ENCODE peak calls at places on chromosomes 16 and 17, in five cellular contexts. One of them, this sample, is unnamed.

GRCh38 chr17:42112552-42113176 is at the start of gene DHX58:
- DNase-seq in H54: peak
- DNase-seq in T follicular helper cell: peak
- DNase-seq in activated CD8-positive, alpha-beta T cell treated with anti-CD3 and anti-CD28 coated beads, Interleukin-2, amount 10 ng/mL, durations not matched to agents 7 days and 5 days: peak
- DNase-seq in activated effector memory CD4-positive, alpha-beta T cell treated with anti-CD3 and anti-CD28 coated beads, Interleukin-2, amount 50 U/mL, for 16 hours: peak
- DNase-seq in this sample: peak

GRCh38 chr17:68460715-68461114 is 3.4 kb upstream of the WIPI1 start:
- DNase-seq in H54: no peak
- DNase-seq in T follicular helper cell: no peak
- DNase-seq in activated CD8-positive, alpha-beta T cell treated with anti-CD3 and anti-CD28 coated beads, Interleukin-2, amount 10 ng/mL, durations not matched to agents 7 days and 5 days: peak
- DNase-seq in activated effector memory CD4-positive, alpha-beta T cell treated with anti-CD3 and anti-CD28 coated beads, Interleukin-2, amount 50 U/mL, for 16 hours: no peak
- DNase-seq in this sample: peak

GRCh38 chr16:31202402-31203385 is at the start of gene PYCARD:
- DNase-seq in H54: no peak
- DNase-seq in T follicular helper cell: no peak
- DNase-seq in activated CD8-positive, alpha-beta T cell treated with anti-CD3 and anti-CD28 coated beads, Interleukin-2, amount 10 ng/mL, durations not matched to agents 7 days and 5 days: peak
- DNase-seq in activated effector memory CD4-positive, alpha-beta T cell treated with anti-CD3 and anti-CD28 coated beads, Interleukin-2, amount 50 U/mL, for 16 hours: peak
- DNase-seq in this sample: no peak

GRCh38 chr17:48546924-48547838 is 2.3 kb upstream of the HOXB2 start:
- DNase-seq in H54: no peak
- DNase-seq in T follicular helper cell: no peak
- DNase-seq in activated CD8-positive, alpha-beta T cell treated with anti-CD3 and anti-CD28 coated beads, Interleukin-2, amount 10 ng/mL, durations not matched to agents 7 days and 5 days: no peak
- DNase-seq in activated effector memory CD4-positive, alpha-beta T cell treated with anti-CD3 and anti-CD28 coated beads, Interleukin-2, amount 50 U/mL, for 16 hours: no peak
- DNase-seq in this sample: no peak

GRCh38 chr16:24761526-24761925 is 32.1 kb downstream of the TNRC6A start:
- DNase-seq in H54: no peak
- DNase-seq in T follicular helper cell: no peak
- DNase-seq in activated CD8-positive, alpha-beta T cell treated with anti-CD3 and anti-CD28 coated beads, Interleukin-2, amount 10 ng/mL, durations not matched to agents 7 days and 5 days: no peak
- DNase-seq in activated effector memory CD4-positive, alpha-beta T cell treated with anti-CD3 and anti-CD28 coated beads, Interleukin-2, amount 50 U/mL, for 16 hours: no peak
- DNase-seq in this sample: no peak

GRCh38 chr16:68802190-68802589 is 41.1 kb upstream of the TANGO6 start:
- DNase-seq in H54: no peak
- DNase-seq in T follicular helper cell: no peak
- DNase-seq in activated CD8-positive, alpha-beta T cell treated with anti-CD3 and anti-CD28 coated beads, Interleukin-2, amount 10 ng/mL, durations not matched to agents 7 days and 5 days: no peak
- DNase-seq in activated effector memory CD4-positive, alpha-beta T cell treated with anti-CD3 and anti-CD28 coated beads, Interleukin-2, amount 50 U/mL, for 16 hours: no peak
- DNase-seq in this sample: no peak

GRCh38 chr16:68200120-68200783 is 35.7 kb downstream of the ESRP2 start:
- DNase-seq in H54: no peak
- DNase-seq in T follicular helper cell: no peak
- DNase-seq in activated CD8-positive, alpha-beta T cell treated with anti-CD3 and anti-CD28 coated beads, Interleukin-2, amount 10 ng/mL, durations not matched to agents 7 days and 5 days: no peak
- DNase-seq in activated effector memory CD4-positive, alpha-beta T cell treated with anti-CD3 and anti-CD28 coated beads, Interleukin-2, amount 50 U/mL, for 16 hours: no peak
- DNase-seq in this sample: no peak

GRCh38 chr17:9239821-9240658 is 218.7 kb downstream of the NTN1 start:
- DNase-seq in H54: no peak
- DNase-seq in T follicular helper cell: peak
- DNase-seq in activated CD8-positive, alpha-beta T cell treated with anti-CD3 and anti-CD28 coated beads, Interleukin-2, amount 10 ng/mL, durations not matched to agents 7 days and 5 days: peak
- DNase-seq in activated effector memory CD4-positive, alpha-beta T cell treated with anti-CD3 and anti-CD28 coated beads, Interleukin-2, amount 50 U/mL, for 16 hours: peak
- DNase-seq in this sample: peak

GRCh38 chr17:43881176-43881575 is 26.2 kb downstream of the MPP2 start:
- DNase-seq in H54: no peak
- DNase-seq in T follicular helper cell: no peak
- DNase-seq in activated CD8-positive, alpha-beta T cell treated with anti-CD3 and anti-CD28 coated beads, Interleukin-2, amount 10 ng/mL, durations not matched to agents 7 days and 5 days: no peak
- DNase-seq in activated effector memory CD4-positive, alpha-beta T cell treated with anti-CD3 and anti-CD28 coated beads, Interleukin-2, amount 50 U/mL, for 16 hours: no peak
- DNase-seq in this sample: no peak

GRCh38 chr17:79743614-79744013 is 12.9 kb downstream of the ENPP7 start:
- DNase-seq in H54: no peak
- DNase-seq in T follicular helper cell: no peak
- DNase-seq in activated CD8-positive, alpha-beta T cell treated with anti-CD3 and anti-CD28 coated beads, Interleukin-2, amount 10 ng/mL, durations not matched to agents 7 days and 5 days: no peak
- DNase-seq in activated effector memory CD4-positive, alpha-beta T cell treated with anti-CD3 and anti-CD28 coated beads, Interleukin-2, amount 50 U/mL, for 16 hours: no peak
- DNase-seq in this sample: no peak

GRCh38 chr16:89749637-89750036 is 28.3 kb downstream of the ZNF276 start:
- DNase-seq in H54: no peak
- DNase-seq in T follicular helper cell: no peak
- DNase-seq in activated CD8-positive, alpha-beta T cell treated with anti-CD3 and anti-CD28 coated beads, Interleukin-2, amount 10 ng/mL, durations not matched to agents 7 days and 5 days: no peak
- DNase-seq in activated effector memory CD4-positive, alpha-beta T cell treated with anti-CD3 and anti-CD28 coated beads, Interleukin-2, amount 50 U/mL, for 16 hours: no peak
- DNase-seq in this sample: no peak

GRCh38 chr16:81081007-81081406 is 4.0 kb upstream of the C16orf46 start:
- DNase-seq in H54: no peak
- DNase-seq in T follicular helper cell: no peak
- DNase-seq in activated CD8-positive, alpha-beta T cell treated with anti-CD3 and anti-CD28 coated beads, Interleukin-2, amount 10 ng/mL, durations not matched to agents 7 days and 5 days: no peak
- DNase-seq in activated effector memory CD4-positive, alpha-beta T cell treated with anti-CD3 and anti-CD28 coated beads, Interleukin-2, amount 50 U/mL, for 16 hours: no peak
- DNase-seq in this sample: no peak

GRCh38 chr17:19938736-19939135 is 38.9 kb downstream of the AKAP10 start:
- DNase-seq in H54: no peak
- DNase-seq in T follicular helper cell: no peak
- DNase-seq in activated CD8-positive, alpha-beta T cell treated with anti-CD3 and anti-CD28 coated beads, Interleukin-2, amount 10 ng/mL, durations not matched to agents 7 days and 5 days: no peak
- DNase-seq in activated effector memory CD4-positive, alpha-beta T cell treated with anti-CD3 and anti-CD28 coated beads, Interleukin-2, amount 50 U/mL, for 16 hours: no peak
- DNase-seq in this sample: no peak

GRCh38 chr17:2940352-2940751 is 123.1 kb downstream of the OR1D5 start:
- DNase-seq in H54: no peak
- DNase-seq in T follicular helper cell: no peak
- DNase-seq in activated CD8-positive, alpha-beta T cell treated with anti-CD3 and anti-CD28 coated beads, Interleukin-2, amount 10 ng/mL, durations not matched to agents 7 days and 5 days: no peak
- DNase-seq in activated effector memory CD4-positive, alpha-beta T cell treated with anti-CD3 and anti-CD28 coated beads, Interleukin-2, amount 50 U/mL, for 16 hours: no peak
- DNase-seq in this sample: no peak

GRCh38 chr17:78890111-78890897 is 12.7 kb downstream of the CEP295NL start:
- DNase-seq in H54: no peak
- DNase-seq in T follicular helper cell: peak
- DNase-seq in activated CD8-positive, alpha-beta T cell treated with anti-CD3 and anti-CD28 coated beads, Interleukin-2, amount 10 ng/mL, durations not matched to agents 7 days and 5 days: peak
- DNase-seq in activated effector memory CD4-positive, alpha-beta T cell treated with anti-CD3 and anti-CD28 coated beads, Interleukin-2, amount 50 U/mL, for 16 hours: peak
- DNase-seq in this sample: peak

This sample was measured in T-helper 2 cell.